ENCODE peak calls at places on chromosomes 5 and 9, in five cellular contexts. H is HepG2, L is K562, C is H1, J is GM12878. T is an unnamed sample.

GRCh38 chr9:89625721-89626687 is 21.2 kb downstream of the GADD45G start:
- DNase-seq in C (no peak), L (no peak), J (no peak), H (peak; percentile 6), T (no peak)

GRCh38 chr5:83549681-83550080 is 78.1 kb downstream of the VCAN start:
- DNase-seq in C (no peak), H (no peak), J (no peak), L (no peak), T (no peak)

GRCh38 chr9:124757589-124757988 is 13.5 kb downstream of the NR6A1 start:
- DNase-seq in L (no peak), C (no peak), H (no peak), J (no peak), T (no peak)

GRCh38 chr9:110526426-110526825 is 53.1 kb downstream of the SVEP1 start:
- DNase-seq in J (no peak), H (no peak), C (no peak), L (no peak), T (no peak)

GRCh38 chr5:84436866-84437265 is 52.2 kb upstream of the EDIL3 start:
- DNase-seq in C (no peak), J (no peak), L (no peak), H (no peak), T (no peak)

GRCh38 chr5:10434392-10434791 is 7.3 kb upstream of the ROPN1L start:
- DNase-seq in H (no peak), C (no peak), L (no peak), J (no peak), T (no peak)

GRCh38 chr9:5563886-5564285 is 53.6 kb downstream of the PDCD1LG2 start:
- DNase-seq in C (no peak), H (no peak), J (no peak), L (no peak), T (no peak)

GRCh38 chr9:36969216-36969771 is 64.8 kb downstream of the PAX5 start:
- DNase-seq in L (no peak), H (peak; percentile 29), C (no peak), J (no peak), T (no peak)

GRCh38 chr9:17742065-17742464 is 163.2 kb downstream of the SH3GL2 start:
- DNase-seq in H (no peak), L (no peak), C (peak; percentile 47), J (no peak), T (no peak)

GRCh38 chr5:113043491-113043931 is 66.9 kb downstream of the DCP2 start:
- DNase-seq in C (peak; percentile 41), J (no peak), L (no peak), H (peak; percentile 7), T (no peak)

GRCh38 chr5:116308391-116308790 is 223.6 kb downstream of the COMMD10 start:
- DNase-seq in L (no peak), H (no peak), J (no peak), C (no peak), T (peak; percentile 6)

GRCh38 chr9:74824654-74825053 is 63.1 kb downstream of the TRPM6 start:
- DNase-seq in H (no peak), J (no peak), C (no peak), L (no peak), T (no peak)

GRCh38 chr5:36948041-36948440 is 71.5 kb downstream of the NIPBL start:
- DNase-seq in J (no peak), H (no peak), L (no peak), C (no peak), T (no peak)

GRCh38 chr5:125227333-125228075 is 481.1 kb upstream of the ZNF608 start:
- DNase-seq in L (no peak), H (no peak), C (no peak), J (no peak), T (peak; percentile 1)

GRCh38 chr9:80605129-80605528 is 1033.4 kb downstream of the TLE4 start:
- DNase-seq in H (peak; percentile 16), L (no peak), C (no peak), J (no peak), T (peak; percentile 1)

GRCh38 chr9:128992995-128993394 is 35.1 kb downstream of the SH3GLB2 start:
- DNase-seq in C (no peak), L (no peak), H (no peak), J (no peak), T (peak; percentile 43)

GRCh38 chr5:32283539-32284377 is 29.0 kb downstream of the MTMR12 start:
- DNase-seq in L (no peak), J (no peak), C (no peak), H (no peak), T (no peak)

GRCh38 chr9:7286101-7286500 is 513.5 kb downstream of the DMAC1 start:
- DNase-seq in H (no peak), L (no peak), C (no peak), J (no peak), T (no peak)

GRCh38 chr5:154923441-154924430 is 14.3 kb downstream of the GEMIN5 start:
- DNase-seq in C (no peak), H (no peak), J (no peak), L (no peak), T (no peak)

GRCh38 chr9:75855509-75855908 is 35.0 kb upstream of the PCSK5 start:
- DNase-seq in C (no peak), L (no peak), J (no peak), H (peak; percentile 13), T (peak; percentile 25)

GRCh38 chr5:179112469-179113142 is 52.4 kb downstream of the ZNF354C start:
- DNase-seq in H (no peak), J (no peak), C (no peak), L (no peak), T (no peak)

GRCh38 chr5:180328296-180329137 is 24.6 kb downstream of the GFPT2 start:
- DNase-seq in C (peak; percentile 68), J (peak; percentile 17), H (peak; percentile 74), L (peak; percentile 81), T (peak; percentile 89)

GRCh38 chr9:10479172-10479571 is 133.6 kb downstream of the PTPRD start:
- DNase-seq in L (peak; percentile 6), J (no peak), C (no peak), H (peak; percentile 5), T (no peak)

GRCh38 chr9:86187121-86187520 is 72.3 kb downstream of the C9orf153 start:
- DNase-seq in H (peak; percentile 2), J (no peak), C (no peak), L (no peak), T (no peak)

DNA sequence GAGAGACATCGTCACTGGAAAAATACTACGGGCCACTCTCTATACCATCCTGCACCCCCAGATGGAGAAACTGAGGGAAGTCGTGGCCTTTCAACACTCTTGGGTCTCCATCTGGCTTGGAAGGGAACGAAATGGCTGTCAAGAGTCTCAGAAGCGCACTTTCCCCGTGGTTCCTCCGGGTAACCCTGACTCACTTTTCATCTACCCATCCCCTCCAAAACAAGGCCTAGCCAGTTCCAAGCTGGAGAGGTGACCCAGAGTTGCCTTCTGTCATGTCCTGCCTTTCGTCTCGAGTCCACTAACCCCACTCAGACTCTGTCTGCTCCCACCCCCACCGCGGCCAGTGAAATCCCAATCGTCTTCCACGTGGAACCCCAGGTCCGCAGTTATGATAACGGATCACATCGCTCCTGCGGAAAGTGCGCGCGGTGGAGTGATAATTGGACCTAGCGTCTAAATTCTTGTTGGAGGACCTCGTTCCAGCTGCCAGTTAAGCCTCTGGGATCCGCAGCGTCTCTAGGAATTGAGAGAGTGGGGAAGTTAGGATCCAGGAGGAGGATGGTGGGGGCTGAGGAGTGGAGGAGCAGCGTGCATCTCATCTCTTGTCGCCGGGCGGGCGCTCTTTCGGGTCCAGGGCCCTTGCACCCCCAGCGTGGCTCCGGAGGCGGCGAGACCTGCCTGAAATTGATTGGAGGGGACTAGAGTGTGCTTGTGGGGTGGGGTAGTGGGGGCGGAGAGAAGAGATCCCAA is 4.6 kb downstream of the CDKN2A start:
- DNase-seq in H (no peak), J (no peak), C (no peak), L (no peak), T (no peak)
- H3K4me1 ChIP-seq in H (peaks cover 9% of the 10 kb centered on the region), J (no peaks in the 10 kb centered on the region), C (peaks cover 11% of the 10 kb centered on the region), L (no peaks in the 10 kb centered on the region), T (no peaks in the 10 kb centered on the region)

DNA sequence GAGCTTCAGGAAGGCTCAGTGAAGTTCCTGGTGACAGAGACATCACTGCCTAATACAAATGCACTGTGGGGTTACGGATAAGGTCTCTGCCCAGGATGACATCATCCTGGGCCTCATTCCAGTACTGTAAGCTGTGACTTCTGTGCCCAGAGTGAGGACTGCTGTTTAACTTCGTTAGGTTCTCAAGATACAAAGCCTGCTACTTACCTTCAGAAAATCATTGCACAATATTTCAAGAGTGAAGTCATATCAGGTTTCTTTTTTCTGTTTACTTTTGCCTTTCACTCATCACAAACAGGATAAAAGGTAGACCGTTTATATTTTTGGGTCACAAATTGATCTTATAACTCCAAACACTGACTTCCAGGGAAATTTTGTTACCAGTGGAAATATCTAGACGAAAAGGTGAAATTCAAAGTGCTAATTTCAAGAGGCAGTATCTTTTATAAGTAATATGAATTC is 241.2 kb downstream of the PIK3R1 start:
- DNase-seq in C (no peak), H (peak; percentile 20), L (peak; percentile 62), J (no peak), T (peak; percentile 78)
- TF ChIP-seq KDM1A in C (no peak), H (no peak), L (no peak), J (no peak), T (no peak)

GRCh38 chr5:79242242-79243039 is 6.5 kb downstream of the JMY start:
- DNase-seq in H (no peak), C (no peak), J (no peak), L (no peak), T (no peak)

GRCh38 chr5:79240561-79240960 is 4.6 kb downstream of the JMY start:
- DNase-seq in J (no peak), C (no peak), L (no peak), H (no peak), T (no peak)

GRCh38 chr5:79237735-79238560 is 2.0 kb downstream of the JMY start:
- DNase-seq in L (no peak), C (no peak), H (no peak), J (no peak), T (no peak)

GRCh38 chr5:79243224-79243623 is 7.3 kb downstream of the JMY start:
- DNase-seq in H (no peak), C (no peak), L (no peak), J (no peak), T (no peak)

DNA sequence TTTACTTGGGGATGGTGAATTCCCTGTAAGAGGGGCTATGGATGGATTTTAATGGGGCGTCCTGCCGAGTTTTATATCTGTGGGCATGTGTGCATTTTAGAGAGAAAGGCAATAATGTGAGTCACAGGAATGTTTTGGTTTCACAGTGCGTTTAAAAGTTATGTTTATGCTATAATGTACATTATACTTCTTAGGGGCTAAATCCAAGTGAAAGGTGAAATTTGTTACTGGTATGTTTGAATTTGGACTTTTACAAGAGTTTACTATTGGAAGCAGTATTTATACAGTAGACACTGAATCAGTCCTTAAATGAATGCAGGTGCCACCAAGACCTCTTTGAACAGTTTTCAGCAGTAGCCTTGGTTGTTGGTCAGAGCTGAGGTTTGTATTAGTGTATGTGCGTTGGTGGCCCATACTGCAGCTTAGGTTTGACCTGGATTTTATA is 5.6 kb downstream of the JMY start:
- DNase-seq in C (no peak), L (no peak), J (no peak), H (no peak), T (no peak)
- H3K4me1 ChIP-seq in C (no peaks in the 10 kb centered on the region), L (no peaks in the 10 kb centered on the region), J (peaks cover 8% of the 10 kb centered on the region), H (peaks cover 31% of the 10 kb centered on the region), T (peaks cover 10% of the 10 kb centered on the region)

GRCh38 chr9:122888480-122888879 is 16.7 kb downstream of the RC3H2 start:
- DNase-seq in H (no peak), J (no peak), C (no peak), L (no peak), T (no peak)
- TF ChIP-seq KDM1A in H (no peak), J (no peak), C (no peak), L (no peak), T (no peak)

T was measured in A549.